ENCODE peak calls at places on chromosomes 1 and 21, in four cellular contexts. H is H1, P is K562, F is HepG2. K is an unnamed sample.

GRCh38 chr1:190178827-190179226 is 298.8 kb downstream of the BRINP3 start:
- DNase-seq in H (no peak), P (no peak), F (no peak), K (no peak)

GRCh38 chr1:224720216-224720615 is 104.1 kb downstream of the CNIH3 start:
- DNase-seq in H (no peak), P (no peak), F (no peak), K (no peak)

GRCh38 chr21:15524855-15525254 is 204.9 kb upstream of the USP25 start:
- DNase-seq in H (no peak), P (no peak), F (no peak), K (no peak)

GRCh38 chr1:90201467-90202358 is 206.8 kb downstream of the ZNF326 start:
- DNase-seq in H (no peak), P (no peak), F (no peak), K (no peak)

GRCh38 chr1:117683571-117684285 is 77.9 kb downstream of the TENT5C start:
- DNase-seq in H (no peak), P (no peak), F (no peak), K (no peak)

GRCh38 chr1:21220815-21221214 is 44.1 kb upstream of the EIF4G3 start:
- DNase-seq in H (no peak), P (no peak), F (no peak), K (peak; percentile 60)

GRCh38 chr21:27036736-27037301 is 69.9 kb upstream of the ADAMTS5 start:
- DNase-seq in H (no peak), P (no peak), F (no peak), K (no peak)

GRCh38 chr1:99855914-99856450 is 5.8 kb downstream of the AGL start:
- DNase-seq in H (no peak), P (no peak), F (no peak), K (no peak)

GRCh38 chr21:45016491-45017375 is 57.6 kb upstream of the ADARB1 start:
- DNase-seq in H (no peak), P (no peak), F (no peak), K (no peak)

GRCh38 chr1:182600745-182601415 is 3.3 kb downstream of the RGS16 start:
- DNase-seq in H (no peak), P (no peak), F (no peak), K (no peak)

GRCh38 chr1:89566761-89567174 is 42.1 kb downstream of the LRRC8B start:
- DNase-seq in H (no peak), P (no peak), F (no peak), K (no peak)

GRCh38 chr1:155127672-155128468 is at the start of gene EFNA1:
- DNase-seq in H (no peak), P (peak; percentile 78), F (peak; percentile 59), K (peak; percentile 72)

GRCh38 chr21:44686000-44686781 is 4.2 kb upstream of the KRTAP12-1 start:
- DNase-seq in H (no peak), P (no peak), F (no peak), K (no peak)

GRCh38 chr1:224203243-224204016 is 20.4 kb downstream of the DEGS1 start:
- DNase-seq in H (no peak), P (no peak), F (no peak), K (no peak)

GRCh38 chr1:145985129-145985501 is 11.3 kb downstream of the TXNIP start:
- DNase-seq in H (no peak), P (no peak), F (no peak), K (no peak)

GRCh38 chr1:33569331-33569730 is 96.9 kb downstream of the ZSCAN20 start:
- DNase-seq in H (no peak), P (no peak), F (no peak), K (no peak)

GRCh38 chr1:232510367-232511110 is 119.4 kb downstream of the SIPA1L2 start:
- DNase-seq in H (no peak), P (no peak), F (no peak), K (no peak)

DNA sequence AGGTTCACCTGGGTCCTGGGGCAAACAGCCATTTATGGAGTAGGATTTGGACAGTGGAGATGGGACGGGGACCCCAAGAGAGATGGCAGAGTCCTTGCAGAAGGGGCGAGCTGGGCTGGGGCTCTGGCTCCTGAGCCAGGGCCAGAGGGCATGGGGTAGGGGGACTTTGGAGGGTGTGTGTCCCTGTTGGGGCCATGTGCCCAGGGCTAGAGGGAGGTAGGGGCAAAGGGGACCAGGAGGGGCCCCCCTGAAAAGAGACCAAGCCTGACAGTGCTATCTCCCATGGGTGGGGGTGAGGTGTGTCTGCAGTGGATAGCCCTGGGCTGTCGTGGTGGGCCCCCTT is 92.3 kb downstream of the TRIM11 start:
- DNase-seq in H (no peak), P (no peak), F (no peak), K (no peak)
- TF ChIP-seq JUN in H (no peak), P (no peak), F (no peak), K (no peak)

GRCh38 chr1:228410671-228411070 is 4.0 kb upstream of the TRIM11 start:
- DNase-seq in H (no peak), P (no peak), F (no peak), K (no peak)
- H3K9ac ChIP-seq in H (no peak overlapping the region), P (no peak overlapping the region), F (no peak overlapping the region), K (no peak overlapping the region)

GRCh38 chr21:33324311-33325221 is at the start of gene IFNAR1:
- DNase-seq in H (peak; percentile 91), P (peak; percentile 99), F (peak; percentile 92), K (peak; percentile 98)
- TF ChIP-seq EZH2 in H (no peak), P (no peak), F (no peak), K (no peak)

DNA sequence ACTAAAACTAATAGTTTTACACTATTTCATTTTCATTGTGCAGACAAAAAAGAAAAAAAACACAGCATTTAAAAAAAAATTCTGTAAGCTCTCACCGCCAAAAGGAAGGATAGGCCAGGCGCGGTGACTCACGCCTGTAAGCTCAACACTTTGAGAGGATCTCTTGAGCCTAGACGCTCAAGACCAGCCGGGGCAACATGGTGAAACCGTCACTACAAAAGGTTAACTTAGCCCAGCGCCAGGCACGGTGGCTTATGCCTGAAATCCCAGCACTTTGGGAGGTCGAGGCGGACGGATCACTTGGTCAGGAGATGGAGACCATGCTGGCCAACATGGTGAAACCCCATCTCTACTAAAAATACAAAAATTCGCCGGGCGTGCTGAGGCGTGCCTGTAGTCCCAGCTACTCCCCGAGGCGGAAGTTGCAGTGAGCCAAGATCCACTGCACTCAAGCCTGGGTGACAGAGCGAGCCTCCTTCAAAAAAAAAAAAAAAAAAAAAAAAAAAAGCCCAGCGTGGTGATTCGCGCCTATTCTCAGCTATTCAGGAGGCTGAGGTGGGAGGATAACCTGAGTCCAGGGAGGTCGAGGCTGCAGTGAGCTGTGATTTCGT is 14.3 kb upstream of the SPEN start:
- DNase-seq in H (no peak), P (no peak), F (no peak), K (no peak)
- TF ChIP-seq JUN in H (no peak), P (no peak), F (no peak), K (no peak)

GRCh38 chr1:55466343-55466742 is 251.2 kb upstream of the USP24 start:
- DNase-seq in H (no peak), P (no peak), F (no peak), K (no peak)
- H3K9ac ChIP-seq in H (no peak overlapping the region), P (no peak overlapping the region), F (no peak overlapping the region), K (no peak overlapping the region)

GRCh38 chr1:147077936-147078605 is 94.2 kb downstream of the PRKAB2 start:
- DNase-seq in H (no peak), P (no peak), F (no peak), K (no peak)
- TF ChIP-seq EZH2 in H (peak; percentile 91), P (no peak), F (no peak), K (no peak)

GRCh38 chr1:158177705-158178450 is 2.8 kb upstream of the CD1D start:
- DNase-seq in H (peak; percentile 10), P (peak; percentile 80), F (no peak), K (peak; percentile 41)
- TF ChIP-seq JUN in H (no peak), P (no peak), F (no peak), K (no peak)

GRCh38 chr1:47726496-47726855 is 270.7 kb downstream of the TRABD2B start:
- DNase-seq in H (no peak), P (no peak), F (no peak), K (no peak)

GRCh38 chr1:47725732-47726495 is 271.3 kb downstream of the TRABD2B start:
- DNase-seq in H (no peak), P (peak; percentile 81), F (peak; percentile 43), K (peak; percentile 74)

GRCh38 chr1:47727051-47727708 is 270.0 kb downstream of the TRABD2B start:
- DNase-seq in H (no peak), P (no peak), F (no peak), K (no peak)

GRCh38 chr1:47724427-47724999 is 272.7 kb downstream of the TRABD2B start:
- DNase-seq in H (no peak), P (no peak), F (no peak), K (no peak)

GRCh38 chr1:47725000-47725731 is 272.0 kb downstream of the TRABD2B start:
- DNase-seq in H (no peak), P (peak; percentile 40), F (no peak), K (no peak)
- H3K9ac ChIP-seq in H (no peak overlapping the region), P (no peak overlapping the region), F (no peak overlapping the region), K (no peak overlapping the region)

DNA sequence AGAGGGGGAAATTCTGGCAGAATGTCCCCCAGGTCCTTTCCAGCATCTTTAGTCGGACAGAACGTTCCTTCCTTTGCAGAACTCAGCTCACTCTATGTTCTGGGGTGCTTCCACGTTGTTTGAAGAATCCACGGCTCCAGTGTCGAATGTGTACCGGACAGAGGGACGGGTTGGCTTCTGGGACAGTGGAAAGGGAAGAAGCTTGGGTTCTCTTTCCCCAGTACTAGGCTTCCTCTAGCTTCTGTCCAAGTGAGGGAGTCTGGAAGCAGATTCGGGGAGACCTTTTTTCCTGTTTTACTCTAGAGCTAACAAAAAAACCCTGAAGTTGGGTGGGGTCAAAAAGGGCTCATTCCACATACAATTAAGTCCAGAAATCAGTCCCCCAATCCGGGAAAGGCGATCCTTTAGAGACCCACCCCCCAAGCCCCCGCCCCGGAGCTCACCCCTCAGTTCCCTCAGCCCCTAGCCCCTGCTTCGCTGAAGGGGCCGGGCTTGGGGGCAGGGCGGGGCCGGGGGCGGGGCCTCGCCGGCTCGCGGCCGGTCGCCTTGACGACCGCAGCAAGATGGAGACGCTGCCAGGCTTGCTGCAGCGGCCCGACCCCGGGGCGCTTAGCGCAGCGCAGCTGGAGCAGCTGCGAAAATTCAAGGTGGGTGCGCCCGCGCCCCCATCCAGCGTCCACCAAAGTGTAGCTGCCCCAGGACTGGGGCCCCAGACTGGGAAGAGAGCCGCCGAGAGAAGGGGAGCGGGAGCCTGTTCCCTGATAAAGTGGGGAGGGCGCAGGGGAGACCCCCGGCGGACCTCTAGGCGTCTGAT is at the start of gene RIIAD1:
- DNase-seq in H (no peak), P (peak; percentile 81), F (no peak), K (no peak)
- TF ChIP-seq EZH2 in H (no peak), P (no peak), F (no peak), K (no peak)

GRCh38 chr1:229342902-229343587 is at the start of gene CCSAP:
- DNase-seq in H (no peak), P (peak; percentile 76), F (peak; percentile 19), K (peak; percentile 48)
- TF ChIP-seq JUN in H (no peak), P (no peak), F (no peak), K (no peak)

K was measured in endothelial cell of umbilical vein.